ENCODE peak calls at places on chromosomes 16 and 17, in eight cellular contexts. H, J, Q, N, R, B, U and F are unnamed samples.
A peak's percentile ranks its signal among the peaks of the same experiment; 100 is the strongest.

GRCh38 chr16:30063278-30063892 is 2.2 kb upstream of the ALDOA start:
- DNase-seq in H (no peak), J (no peak), Q (no peak), N (no peak), R (no peak), B (no peak), U (no peak), F (no peak)

GRCh38 chr16:11494433-11494832 is 92.3 kb downstream of the LITAF start:
- DNase-seq in H (no peak), J (no peak), Q (peak; percentile 45), N (no peak), R (no peak), B (no peak), U (no peak), F (no peak)

GRCh38 chr16:81889896-81890634 is 111.0 kb downstream of the PLCG2 start:
- DNase-seq in H (no peak), J (peak; percentile 38), Q (peak; percentile 87), N (no peak), R (peak; percentile 51), B (peak; percentile 75), U (peak; percentile 70), F (peak; percentile 69)

GRCh38 chr16:4077083-4077714 is 39.0 kb downstream of the ADCY9 start:
- DNase-seq in H (no peak), J (no peak), Q (no peak), N (no peak), R (no peak), B (no peak), U (no peak), F (no peak)

GRCh38 chr17:29051731-29052130 is 8.8 kb downstream of the PIPOX start:
- DNase-seq in H (no peak), J (no peak), Q (no peak), N (no peak), R (no peak), B (no peak), U (no peak), F (no peak)

GRCh38 chr17:40451420-40451819 is 8.2 kb downstream of the IGFBP4 start:
- DNase-seq in H (no peak), J (peak; percentile 89), Q (no peak), N (no peak), R (no peak), B (peak; percentile 83), U (peak; percentile 99), F (no peak)

GRCh38 chr17:67912656-67913055 is 83.6 kb downstream of the C17orf58 start:
- DNase-seq in H (no peak), J (no peak), Q (no peak), N (no peak), R (no peak), B (no peak), U (no peak), F (no peak)

GRCh38 chr17:5049314-5049819 is 14.1 kb upstream of the SLC52A1 start:
- DNase-seq in H (no peak), J (no peak), Q (no peak), N (peak; percentile 40), R (no peak), B (no peak), U (no peak), F (peak; percentile 55)

GRCh38 chr16:7016986-7017385 is 315.7 kb upstream of the RBFOX1 start:
- DNase-seq in H (no peak), J (no peak), Q (no peak), N (no peak), R (no peak), B (no peak), U (no peak), F (no peak)

GRCh38 chr16:61323456-61323855 is 712.8 kb downstream of the CDH8 start:
- DNase-seq in H (no peak), J (no peak), Q (no peak), N (no peak), R (no peak), B (no peak), U (peak; percentile 0), F (no peak)

GRCh38 chr17:82592751-82593589 is 55.3 kb downstream of the WDR45B start:
- DNase-seq in H (no peak), J (peak; percentile 71), Q (peak; percentile 88), N (no peak), R (no peak), B (peak; percentile 68), U (peak; percentile 84), F (no peak)

GRCh38 chr17:51119415-51120356 is 982 bp downstream of the SPAG9 start:
- DNase-seq in H (peak; percentile 91), J (peak; percentile 43), Q (peak; percentile 71), N (peak; percentile 55), R (no peak), B (peak; percentile 32), U (peak; percentile 52), F (peak; percentile 64)

GRCh38 chr16:68324780-68325357 is 14.1 kb downstream of the PRMT7 start:
- DNase-seq in H (no peak), J (no peak), Q (no peak), N (no peak), R (no peak), B (no peak), U (no peak), F (no peak)

GRCh38 chr16:2691491-2692248 is 9.3 kb downstream of the KCTD5 start:
- DNase-seq in H (no peak), J (no peak), Q (no peak), N (no peak), R (no peak), B (no peak), U (no peak), F (no peak)

GRCh38 chr17:38507436-38507835 is 79.2 kb downstream of the ARHGAP23 start:
- DNase-seq in H (no peak), J (no peak), Q (peak; percentile 20), N (no peak), R (no peak), B (no peak), U (no peak), F (no peak)

GRCh38 chr17:75832164-75832651 is 12.0 kb downstream of the UNC13D start:
- DNase-seq in H (no peak), J (no peak), Q (no peak), N (no peak), R (no peak), B (peak; percentile 41), U (peak; percentile 27), F (peak; percentile 36)

GRCh38 chr17:65595071-65595655 is 33.7 kb upstream of the AXIN2 start:
- DNase-seq in H (no peak), J (no peak), Q (no peak), N (no peak), R (no peak), B (no peak), U (no peak), F (no peak)

GRCh38 chr17:21015564-21015963 is 27.2 kb downstream of the USP22 start:
- DNase-seq in H (no peak), J (no peak), Q (no peak), N (no peak), R (no peak), B (no peak), U (no peak), F (no peak)

GRCh38 chr17:42125565-42125964 is 3.0 kb downstream of the HSPB9 start:
- DNase-seq in H (no peak), J (no peak), Q (no peak), N (no peak), R (no peak), B (no peak), U (no peak), F (no peak)

GRCh38 chr16:66660422-66661209 is 35.9 kb downstream of the CMTM4 start:
- DNase-seq in H (no peak), J (peak; percentile 73), Q (peak; percentile 45), N (no peak), R (no peak), B (peak; percentile 49), U (peak; percentile 82), F (no peak)
- TF ChIP-seq CTCF in H (peak; percentile 40), J (peak; percentile 20), Q (no peak), N (no peak), R (no peak), B (no peak), U (peak; percentile 52), F (no peak)

GRCh38 chr17:30716461-30717289 is 107.8 kb downstream of the CRLF3 start:
- DNase-seq in H (no peak), J (no peak), Q (peak; percentile 63), N (no peak), R (no peak), B (no peak), U (peak; percentile 20), F (no peak)
- TF ChIP-seq CTCF in H (no peak), J (no peak), Q (peak; percentile 43), N (no peak), R (no peak), B (no peak), U (peak; percentile 17), F (peak; percentile 8)

DNA sequence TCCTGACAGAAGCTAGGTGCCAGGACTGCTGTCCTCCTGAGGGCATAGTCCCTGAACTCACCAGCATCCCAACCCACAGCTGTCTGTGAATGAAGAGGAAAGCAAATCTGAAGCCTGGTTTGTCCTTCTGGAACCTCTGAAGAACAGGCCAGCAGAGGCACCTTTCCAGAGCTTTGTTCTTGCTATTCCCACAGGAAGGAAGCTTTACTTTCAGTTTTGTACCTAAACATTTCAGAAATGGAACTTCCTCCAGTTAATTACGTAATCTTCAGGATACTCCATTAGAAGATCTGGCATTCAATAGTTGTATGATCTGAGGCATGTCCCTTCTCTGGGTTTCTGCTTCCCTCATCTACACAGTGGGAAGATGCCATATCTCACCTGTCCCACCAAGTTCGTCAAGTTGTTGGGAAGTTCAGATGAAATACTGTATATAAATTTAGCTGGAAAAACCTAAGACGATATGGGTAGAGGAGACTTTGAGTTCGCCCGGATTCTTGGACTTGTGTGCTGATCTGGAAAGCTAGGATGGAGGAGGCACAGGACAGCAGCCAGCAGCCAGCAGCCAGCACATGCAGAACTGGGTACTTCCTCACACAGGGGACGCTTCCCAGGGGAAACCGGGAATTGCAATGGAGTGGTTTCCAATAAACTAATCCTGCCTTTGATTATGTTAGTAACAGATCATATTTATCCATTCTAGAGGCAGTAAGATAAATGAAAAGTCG is 22.4 kb downstream of the NXPH3 start:
- DNase-seq in H (peak; percentile 83), J (no peak), Q (no peak), N (no peak), R (no peak), B (no peak), U (peak; percentile 64), F (no peak)
- TF ChIP-seq CTCF in H (no peak), J (no peak), Q (no peak), N (no peak), R (no peak), B (no peak), U (no peak), F (no peak)

GRCh38 chr17:78210111-78210510 is 3.9 kb upstream of the BIRC5 start:
- DNase-seq in H (no peak), J (no peak), Q (no peak), N (no peak), R (no peak), B (no peak), U (no peak), F (no peak)

GRCh38 chr17:78219396-78220150 is 5.5 kb downstream of the BIRC5 start:
- DNase-seq in H (no peak), J (no peak), Q (peak; percentile 70), N (no peak), R (no peak), B (no peak), U (no peak), F (no peak)

GRCh38 chr17:78214706-78215061 is 631 bp downstream of the BIRC5 start:
- DNase-seq in H (no peak), J (no peak), Q (no peak), N (no peak), R (no peak), B (no peak), U (no peak), F (no peak)

GRCh38 chr17:78211032-78211431 is 3.0 kb upstream of the BIRC5 start:
- DNase-seq in H (no peak), J (no peak), Q (no peak), N (no peak), R (no peak), B (no peak), U (no peak), F (no peak)

GRCh38 chr17:78214016-78214705 is at the start of gene BIRC5:
- DNase-seq in H (peak; percentile 94), J (peak; percentile 88), Q (peak; percentile 98), N (peak; percentile 89), R (peak; percentile 84), B (peak; percentile 85), U (peak; percentile 74), F (peak; percentile 98)
- TF ChIP-seq CTCF in H (no peak), J (no peak), Q (peak; percentile 9), N (no peak), R (no peak), B (no peak), U (no peak), F (no peak)